ENCODE peak calls at places on chromosome 14, in seven cellular contexts. H, P, B, O, L, C and Y are unnamed samples.

GRCh38 chr14:92443167-92443566 is 70.4 kb upstream of the RIN3 start:
- DNase-seq in H (no peak), P (no peak), B (no peak), O (no peak), L (no peak), C (no peak), Y (no peak)

GRCh38 chr14:64465856-64466554 is 706 bp downstream of the AKAP5 start:
- DNase-seq in H (no peak), P (peak), B (no peak), O (no peak), L (no peak), C (no peak), Y (peak)

GRCh38 chr14:84028205-84028604 is 1501.7 kb upstream of the FLRT2 start:
- DNase-seq in H (no peak), P (no peak), B (no peak), O (no peak), L (no peak), C (no peak), Y (peak)

GRCh38 chr14:56754966-56755365 is 55.3 kb downstream of the OTX2 start:
- DNase-seq in H (no peak), P (no peak), B (no peak), O (no peak), L (no peak), C (no peak), Y (no peak)

GRCh38 chr14:33943081-33943480 is 7.8 kb downstream of the EGLN3 start:
- DNase-seq in H (no peak), P (peak), B (no peak), O (no peak), L (no peak), C (no peak), Y (no peak)

GRCh38 chr14:50678163-50678562 is 10.1 kb upstream of the SAV1 start:
- DNase-seq in H (no peak), P (no peak), B (no peak), O (no peak), L (no peak), C (no peak), Y (no peak)

GRCh38 chr14:102345232-102345631 is 17.5 kb downstream of the CINP start:
- DNase-seq in H (no peak), P (no peak), B (no peak), O (no peak), L (no peak), C (no peak), Y (no peak)

GRCh38 chr14:56487090-56487667 is 92.4 kb upstream of the TMEM260 start:
- DNase-seq in H (no peak), P (no peak), B (no peak), O (no peak), L (no peak), C (no peak), Y (peak)

GRCh38 chr14:105042813-105043212 is 21.9 kb upstream of the CDCA4 start:
- DNase-seq in H (no peak), P (no peak), B (no peak), O (no peak), L (no peak), C (no peak), Y (no peak)

GRCh38 chr14:99143793-99144192 is 128.2 kb downstream of the BCL11B start:
- DNase-seq in H (no peak), P (no peak), B (no peak), O (no peak), L (no peak), C (no peak), Y (peak)

GRCh38 chr14:105447651-105448640 is 26.7 kb upstream of the CRIP2 start:
- DNase-seq in H (no peak), P (no peak), B (no peak), O (no peak), L (no peak), C (no peak), Y (no peak)

GRCh38 chr14:68585690-68586089 is 207.2 kb downstream of the ZFP36L1 start:
- DNase-seq in H (peak), P (peak), B (peak), O (no peak), L (no peak), C (no peak), Y (no peak)

GRCh38 chr14:50064993-50065392 is 51.4 kb downstream of the VCPKMT start:
- DNase-seq in H (no peak), P (no peak), B (no peak), O (peak), L (no peak), C (peak), Y (no peak)

GRCh38 chr14:70641548-70642312 is at the start of gene TTC9:
- DNase-seq in H (no peak), P (no peak), B (no peak), O (peak), L (no peak), C (peak), Y (no peak)